ENCODE peak calls at places on chromosomes 13 and 19, in nine cellular contexts. T, P, N, W, I, L, B, J and H are unnamed samples.

GRCh38 chr13:63455938-63456337 is 2040.3 kb upstream of the PCDH20 start:
- DNase-seq in T (no peak), P (no peak), N (no peak), W (peak), I (no peak), L (no peak), B (no peak), J (no peak), H (peak)

GRCh38 chr19:7652061-7652641 is 15.2 kb downstream of the STXBP2 start:
- DNase-seq in T (peak), P (peak), N (peak), W (peak), I (peak), L (peak), B (peak), J (peak), H (peak)

GRCh38 chr13:109200556-109200955 is 571.1 kb downstream of the MYO16 start:
- DNase-seq in T (no peak), P (no peak), N (no peak), W (no peak), I (no peak), L (no peak), B (no peak), J (no peak), H (no peak)

GRCh38 chr19:52138614-52139290 is 986 bp downstream of the ZNF616 start:
- DNase-seq in T (no peak), P (no peak), N (no peak), W (peak), I (peak), L (peak), B (no peak), J (peak), H (peak)

GRCh38 chr19:43464089-43464775 is 1.2 kb downstream of the LYPD3 start:
- DNase-seq in T (no peak), P (peak), N (no peak), W (no peak), I (peak), L (no peak), B (peak), J (no peak), H (peak)

GRCh38 chr19:8487137-8487851 is 15.1 kb downstream of the PRAM1 start:
- DNase-seq in T (peak), P (peak), N (no peak), W (no peak), I (no peak), L (peak), B (peak), J (no peak), H (no peak)

GRCh38 chr13:50448535-50448981 is 394.9 kb downstream of the DLEU7 start:
- DNase-seq in T (no peak), P (no peak), N (no peak), W (no peak), I (no peak), L (no peak), B (no peak), J (no peak), H (peak)

GRCh38 chr13:27549406-27549981 is 70.8 kb downstream of the LNX2 start:
- DNase-seq in T (no peak), P (no peak), N (no peak), W (peak), I (no peak), L (no peak), B (no peak), J (no peak), H (no peak)

GRCh38 chr13:77537302-77537919 is 1.9 kb downstream of the SCEL start:
- DNase-seq in T (no peak), P (no peak), N (no peak), W (no peak), I (no peak), L (no peak), B (no peak), J (no peak), H (no peak)

GRCh38 chr19:6047741-6048231 is 62.5 kb downstream of the RFX2 start:
- DNase-seq in T (no peak), P (no peak), N (no peak), W (no peak), I (peak), L (no peak), B (no peak), J (peak), H (peak)

GRCh38 chr13:62205273-62205672 is 789.6 kb upstream of the PCDH20 start:
- DNase-seq in T (no peak), P (no peak), N (no peak), W (no peak), I (no peak), L (no peak), B (no peak), J (no peak), H (no peak)

GRCh38 chr13:42696191-42696590 is 85.2 kb upstream of the FAM216B start:
- DNase-seq in T (no peak), P (no peak), N (no peak), W (no peak), I (no peak), L (no peak), B (no peak), J (peak), H (no peak)

GRCh38 chr13:41780736-41781708 is 179.9 kb downstream of the VWA8 start:
- DNase-seq in T (no peak), P (no peak), N (no peak), W (peak), I (no peak), L (no peak), B (no peak), J (peak), H (no peak)

GRCh38 chr13:66348745-66349720 is 881.1 kb downstream of the PCDH9 start:
- DNase-seq in T (no peak), P (no peak), N (no peak), W (no peak), I (no peak), L (no peak), B (no peak), J (peak), H (no peak)

GRCh38 chr19:52086481-52086880 is 9.1 kb downstream of the ZNF841 start:
- DNase-seq in T (no peak), P (no peak), N (no peak), W (no peak), I (no peak), L (no peak), B (no peak), J (peak), H (no peak)